ENCODE peak calls at places on chromosomes 2 and 18, in five cellular contexts. One of them, this sample, is unnamed. For H3K9me3, the result is how much of the 10 kb centered on the place peaks cover.

GRCh38 chr2:224333631-224334030 is 68.3 kb downstream of the FAM124B start:
- DNase-seq in aorta: no peak
- DNase-seq in neural progenitor cell: no peak
- DNase-seq in pancreas: no peak
- DNase-seq in heart right ventricle: no peak
- DNase-seq in this sample: no peak

GRCh38 chr2:118969734-118970395 is 27.9 kb downstream of the MARCO start:
- DNase-seq in aorta: no peak
- DNase-seq in neural progenitor cell: no peak
- DNase-seq in pancreas: no peak
- DNase-seq in heart right ventricle: no peak
- DNase-seq in this sample: no peak

GRCh38 chr2:143158098-143158497 is 28.9 kb downstream of the ARHGAP15 start:
- DNase-seq in aorta: no peak
- DNase-seq in neural progenitor cell: no peak
- DNase-seq in pancreas: no peak
- DNase-seq in heart right ventricle: no peak
- DNase-seq in this sample: no peak

GRCh38 chr2:144201126-144201525 is 318.8 kb downstream of the ZEB2 start:
- DNase-seq in aorta: no peak
- DNase-seq in neural progenitor cell: no peak
- DNase-seq in pancreas: no peak
- DNase-seq in heart right ventricle: no peak
- DNase-seq in this sample: no peak

GRCh38 chr18:9934274-9934673 is 20.5 kb downstream of the VAPA start:
- DNase-seq in aorta: no peak
- DNase-seq in neural progenitor cell: no peak
- DNase-seq in pancreas: no peak
- DNase-seq in heart right ventricle: no peak
- DNase-seq in this sample: no peak

GRCh38 chr2:46091004-46091403 is 206.2 kb upstream of the EPAS1 start:
- DNase-seq in aorta: no peak
- DNase-seq in neural progenitor cell: peak
- DNase-seq in pancreas: no peak
- DNase-seq in heart right ventricle: no peak
- DNase-seq in this sample: no peak

GRCh38 chr2:148517822-148518221 is 126.7 kb upstream of the EPC2 start:
- DNase-seq in aorta: no peak
- DNase-seq in neural progenitor cell: no peak
- DNase-seq in pancreas: no peak
- DNase-seq in heart right ventricle: no peak
- DNase-seq in this sample: no peak

GRCh38 chr2:30349691-30350090 is 97.4 kb upstream of the LCLAT1 start:
- DNase-seq in aorta: no peak
- DNase-seq in neural progenitor cell: no peak
- DNase-seq in pancreas: no peak
- DNase-seq in heart right ventricle: no peak
- DNase-seq in this sample: no peak

GRCh38 chr2:208334230-208334629 is 68.2 kb downstream of the PIKFYVE start:
- DNase-seq in aorta: no peak
- DNase-seq in neural progenitor cell: no peak
- DNase-seq in pancreas: no peak
- DNase-seq in heart right ventricle: no peak
- DNase-seq in this sample: no peak

GRCh38 chr2:131034122-131035051 is 58.9 kb downstream of the FAM168B start:
- DNase-seq in aorta: no peak
- DNase-seq in neural progenitor cell: peak
- DNase-seq in pancreas: no peak
- DNase-seq in heart right ventricle: no peak
- DNase-seq in this sample: peak

GRCh38 chr2:235162544-235163197 is 210.9 kb downstream of the SH3BP4 start:
- DNase-seq in aorta: no peak
- DNase-seq in neural progenitor cell: no peak
- DNase-seq in pancreas: no peak
- DNase-seq in heart right ventricle: no peak
- DNase-seq in this sample: no peak

GRCh38 chr2:165697727-165698620 is 96.1 kb downstream of the GALNT3 start:
- DNase-seq in aorta: no peak
- DNase-seq in neural progenitor cell: peak
- DNase-seq in pancreas: no peak
- DNase-seq in heart right ventricle: no peak
- DNase-seq in this sample: no peak

GRCh38 chr2:216408426-216409315 is 3.6 kb upstream of the SMARCAL1 start:
- DNase-seq in aorta: no peak
- DNase-seq in neural progenitor cell: peak
- DNase-seq in pancreas: no peak
- DNase-seq in heart right ventricle: no peak
- DNase-seq in this sample: no peak

GRCh38 chr2:162473-163135 is 101.2 kb downstream of the SH3YL1 start:
- DNase-seq in aorta: no peak
- DNase-seq in neural progenitor cell: no peak
- DNase-seq in pancreas: no peak
- DNase-seq in heart right ventricle: no peak
- DNase-seq in this sample: no peak

GRCh38 chr2:26671691-26672090 is 20.8 kb upstream of the KCNK3 start:
- DNase-seq in aorta: no peak
- DNase-seq in neural progenitor cell: no peak
- DNase-seq in pancreas: no peak
- DNase-seq in heart right ventricle: no peak
- DNase-seq in this sample: no peak

GRCh38 chr2:98901291-98901690 is 34.7 kb downstream of the CRACDL start:
- DNase-seq in aorta: no peak
- DNase-seq in neural progenitor cell: no peak
- DNase-seq in pancreas: no peak
- DNase-seq in heart right ventricle: no peak
- DNase-seq in this sample: no peak

GRCh38 chr2:2183135-2183534 is 147.9 kb downstream of the MYT1L start:
- DNase-seq in aorta: no peak
- DNase-seq in neural progenitor cell: no peak
- DNase-seq in pancreas: no peak
- DNase-seq in heart right ventricle: no peak
- DNase-seq in this sample: no peak

DNA sequence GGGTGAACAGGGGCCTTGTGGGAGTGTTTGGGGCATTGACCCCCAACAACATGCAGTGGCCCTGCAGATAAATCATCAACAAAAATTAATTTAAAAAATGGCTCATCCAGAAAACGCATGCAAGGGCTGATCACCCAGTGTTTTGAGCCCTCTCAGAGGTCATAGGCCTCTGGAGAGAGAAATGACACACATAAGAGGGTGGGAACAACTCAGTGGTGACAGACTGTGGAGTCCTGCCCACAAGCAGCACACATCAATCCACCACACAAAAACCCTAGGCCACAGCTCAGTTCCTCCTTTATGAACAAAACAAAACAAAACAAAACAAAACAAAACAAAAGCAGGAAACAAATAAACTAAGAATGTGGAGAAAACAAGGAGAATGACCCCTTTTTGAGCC is 351.7 kb upstream of the SPHKAP start:
- DNase-seq in aorta: no peak
- DNase-seq in neural progenitor cell: no peak
- DNase-seq in pancreas: no peak
- DNase-seq in heart right ventricle: no peak
- DNase-seq in this sample: no peak
- H3K9me3 ChIP-seq in aorta: under half
- H3K9me3 ChIP-seq in neural progenitor cell: under half
- H3K9me3 ChIP-seq in pancreas: under half
- H3K9me3 ChIP-seq in heart right ventricle: under half
- H3K9me3 ChIP-seq in this sample: under half

GRCh38 chr18:44437603-44438002 is 243.1 kb upstream of the SETBP1 start:
- DNase-seq in aorta: no peak
- DNase-seq in neural progenitor cell: no peak
- DNase-seq in pancreas: no peak
- DNase-seq in heart right ventricle: no peak
- DNase-seq in this sample: no peak
- H3K9me3 ChIP-seq in aorta: under half
- H3K9me3 ChIP-seq in neural progenitor cell: under half
- H3K9me3 ChIP-seq in pancreas: under half
- H3K9me3 ChIP-seq in heart right ventricle: under half
- H3K9me3 ChIP-seq in this sample: under half

DNA sequence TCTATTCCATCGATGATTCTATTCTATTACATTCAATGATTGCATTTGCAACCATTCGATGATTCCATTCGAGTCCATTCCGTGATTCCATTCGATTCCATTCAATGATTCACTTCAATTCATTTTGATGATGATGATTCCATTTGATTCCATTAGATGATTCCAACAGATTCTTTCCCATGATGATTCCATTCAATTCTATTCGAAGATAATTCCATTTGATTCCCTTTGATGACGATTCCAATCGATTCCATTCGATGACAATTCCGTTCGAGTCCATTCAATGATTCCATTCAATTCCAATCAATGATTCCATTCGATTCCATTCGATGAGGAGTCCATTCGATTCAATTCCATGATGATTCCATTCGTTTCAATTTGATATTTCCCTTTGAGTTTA is 1088.8 kb downstream of the RPIA start:
- DNase-seq in aorta: no peak
- DNase-seq in neural progenitor cell: no peak
- DNase-seq in pancreas: no peak
- DNase-seq in heart right ventricle: no peak
- DNase-seq in this sample: no peak
- H3K9me3 ChIP-seq in aorta: under half
- H3K9me3 ChIP-seq in neural progenitor cell: half or more
- H3K9me3 ChIP-seq in pancreas: under half
- H3K9me3 ChIP-seq in heart right ventricle: half or more
- H3K9me3 ChIP-seq in this sample: half or more

GRCh38 chr2:3223080-3223923 is 154.3 kb downstream of the EIPR1 start:
- DNase-seq in aorta: no peak
- DNase-seq in neural progenitor cell: no peak
- DNase-seq in pancreas: no peak
- DNase-seq in heart right ventricle: no peak
- DNase-seq in this sample: no peak
- H3K9me3 ChIP-seq in aorta: under half
- H3K9me3 ChIP-seq in neural progenitor cell: under half
- H3K9me3 ChIP-seq in pancreas: under half
- H3K9me3 ChIP-seq in heart right ventricle: under half
- H3K9me3 ChIP-seq in this sample: under half

GRCh38 chr2:74953796-74954499 is 4.5 kb upstream of the POLE4 start:
- DNase-seq in aorta: no peak
- DNase-seq in neural progenitor cell: no peak
- DNase-seq in pancreas: no peak
- DNase-seq in heart right ventricle: no peak
- DNase-seq in this sample: no peak

GRCh38 chr2:74952575-74952974 is 5.9 kb upstream of the POLE4 start:
- DNase-seq in aorta: no peak
- DNase-seq in neural progenitor cell: no peak
- DNase-seq in pancreas: no peak
- DNase-seq in heart right ventricle: no peak
- DNase-seq in this sample: peak

GRCh38 chr2:74947703-74948102 is 10.7 kb upstream of the POLE4 start:
- DNase-seq in aorta: no peak
- DNase-seq in neural progenitor cell: peak
- DNase-seq in pancreas: no peak
- DNase-seq in heart right ventricle: no peak
- DNase-seq in this sample: no peak

GRCh38 chr2:74954500-74954874 is 4.0 kb upstream of the POLE4 start:
- DNase-seq in aorta: no peak
- DNase-seq in neural progenitor cell: no peak
- DNase-seq in pancreas: no peak
- DNase-seq in heart right ventricle: no peak
- DNase-seq in this sample: no peak

DNA sequence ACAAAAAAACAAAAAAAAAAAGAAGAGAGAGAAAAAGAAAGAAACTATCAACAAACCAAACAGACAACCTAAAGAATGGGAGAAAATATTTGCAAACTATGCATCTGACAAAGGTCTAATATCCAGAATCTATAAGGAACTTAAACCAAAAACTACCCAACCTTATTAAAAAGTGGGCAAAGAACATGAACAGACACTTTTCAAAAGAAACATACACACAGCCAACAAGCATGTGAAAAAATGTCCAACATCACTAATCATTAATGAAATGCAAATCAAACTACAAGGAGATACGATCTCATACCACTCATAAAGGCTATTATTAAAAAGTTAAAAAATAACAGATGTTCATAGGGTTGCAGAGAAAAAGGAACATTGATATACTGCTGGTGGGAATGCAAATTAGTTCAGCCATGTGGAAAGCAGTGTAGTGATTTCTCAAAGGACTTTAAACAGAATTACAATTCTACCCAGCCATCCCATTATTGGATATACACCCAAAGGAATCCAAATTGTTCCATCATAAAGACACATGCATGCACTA is 7.2 kb upstream of the POLE4 start:
- DNase-seq in aorta: no peak
- DNase-seq in neural progenitor cell: no peak
- DNase-seq in pancreas: no peak
- DNase-seq in heart right ventricle: no peak
- DNase-seq in this sample: no peak
- H3K9me3 ChIP-seq in aorta: under half
- H3K9me3 ChIP-seq in neural progenitor cell: under half
- H3K9me3 ChIP-seq in pancreas: under half
- H3K9me3 ChIP-seq in heart right ventricle: under half
- H3K9me3 ChIP-seq in this sample: under half

GRCh38 chr18:78728301-78729098 is 251.1 kb upstream of the SALL3 start:
- DNase-seq in aorta: no peak
- DNase-seq in neural progenitor cell: no peak
- DNase-seq in pancreas: no peak
- DNase-seq in heart right ventricle: no peak
- DNase-seq in this sample: no peak
- H3K9me3 ChIP-seq in aorta: under half
- H3K9me3 ChIP-seq in neural progenitor cell: under half
- H3K9me3 ChIP-seq in pancreas: under half
- H3K9me3 ChIP-seq in heart right ventricle: under half
- H3K9me3 ChIP-seq in this sample: under half

DNA sequence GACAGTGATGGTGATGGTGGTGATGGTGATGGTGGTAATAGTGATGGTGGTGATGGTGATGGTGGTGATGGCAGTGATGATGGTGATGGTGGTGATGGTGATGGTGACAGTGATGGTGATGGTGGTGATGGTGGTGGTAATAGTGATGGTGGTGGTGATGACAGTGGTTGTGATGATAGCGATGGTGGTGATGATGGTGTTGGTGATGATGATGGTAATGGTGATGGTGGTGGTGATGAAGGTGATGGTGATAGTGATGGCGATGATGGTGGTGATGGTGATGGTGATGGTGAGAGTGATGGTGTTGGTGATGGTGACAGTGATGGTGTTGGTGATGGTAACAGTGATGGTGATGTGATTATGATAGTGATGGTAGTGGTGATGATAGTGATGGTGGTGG is 94.3 kb downstream of the ASB1 start:
- DNase-seq in aorta: no peak
- DNase-seq in neural progenitor cell: no peak
- DNase-seq in pancreas: no peak
- DNase-seq in heart right ventricle: no peak
- DNase-seq in this sample: no peak
- H3K9me3 ChIP-seq in aorta: under half
- H3K9me3 ChIP-seq in neural progenitor cell: under half
- H3K9me3 ChIP-seq in pancreas: under half
- H3K9me3 ChIP-seq in heart right ventricle: under half
- H3K9me3 ChIP-seq in this sample: under half

GRCh38 chr2:184527058-184527457 is 71.3 kb upstream of the ZNF804A start:
- DNase-seq in aorta: no peak
- DNase-seq in neural progenitor cell: no peak
- DNase-seq in pancreas: no peak
- DNase-seq in heart right ventricle: no peak
- DNase-seq in this sample: no peak
- H3K9me3 ChIP-seq in aorta: under half
- H3K9me3 ChIP-seq in neural progenitor cell: under half
- H3K9me3 ChIP-seq in pancreas: under half
- H3K9me3 ChIP-seq in heart right ventricle: under half
- H3K9me3 ChIP-seq in this sample: under half

GRCh38 chr2:177693658-177694334 is 301.2 kb downstream of the AGPS start:
- DNase-seq in aorta: no peak
- DNase-seq in neural progenitor cell: no peak
- DNase-seq in pancreas: no peak
- DNase-seq in heart right ventricle: no peak
- DNase-seq in this sample: no peak
- H3K9me3 ChIP-seq in aorta: under half
- H3K9me3 ChIP-seq in neural progenitor cell: under half
- H3K9me3 ChIP-seq in pancreas: under half
- H3K9me3 ChIP-seq in heart right ventricle: under half
- H3K9me3 ChIP-seq in this sample: under half